ENCODE peak calls at places on chromosomes 16 and 17, in seven cellular contexts. O, H, S, P, R, D and F are unnamed samples. For H3K4me1, the result is how much of the 10 kb centered on the place peaks cover.

GRCh38 chr17:74040729-74041128 is 162.7 kb upstream of the RPL38 start:
- DNase-seq in P (no peak), O (no peak), D (no peak), R (no peak), H (no peak), S (no peak), F (no peak)

GRCh38 chr17:39016193-39017153 is 49.3 kb upstream of the FBXO47 start:
- DNase-seq in P (no peak), S (no peak), D (no peak), R (no peak), H (no peak), O (no peak), F (peak)

GRCh38 chr17:44002141-44002848 is 2.1 kb upstream of the NAGS start:
- DNase-seq in P (no peak), R (no peak), D (no peak), O (no peak), H (no peak), S (no peak), F (no peak)

GRCh38 chr17:6393368-6393952 is 41.5 kb downstream of the AIPL1 start:
- DNase-seq in H (no peak), D (no peak), P (peak), O (no peak), S (no peak), R (no peak), F (no peak)

GRCh38 chr17:31571124-31571892 is 179.8 kb downstream of the RAB11FIP4 start:
- DNase-seq in O (no peak), D (no peak), P (no peak), R (peak), S (peak), H (peak), F (no peak)

GRCh38 chr17:34797724-34798123 is 163.5 kb downstream of the CCT6B start:
- DNase-seq in P (peak), H (no peak), D (no peak), O (no peak), S (no peak), R (no peak), F (peak)

GRCh38 chr16:67406111-67406593 is 10.1 kb downstream of the ZDHHC1 start:
- DNase-seq in S (no peak), H (no peak), P (no peak), R (no peak), D (no peak), O (no peak), F (no peak)

GRCh38 chr16:67528222-67528869 is at the start of gene RIPOR1:
- DNase-seq in D (no peak), H (peak), P (peak), O (no peak), R (peak), S (peak), F (peak)

GRCh38 chr17:34872640-34873039 is 88.6 kb downstream of the CCT6B start:
- DNase-seq in D (no peak), O (no peak), S (no peak), H (no peak), R (no peak), P (no peak), F (no peak)

GRCh38 chr17:29723283-29724047 is 100.8 kb upstream of the CORO6 start:
- DNase-seq in D (no peak), S (peak), H (no peak), O (no peak), R (no peak), P (no peak), F (no peak)

GRCh38 chr17:81958633-81959342 is 2.2 kb downstream of the NOTUM start:
- DNase-seq in R (no peak), P (no peak), S (no peak), D (no peak), H (no peak), O (no peak), F (no peak)

GRCh38 chr16:9159839-9160550 is 68.6 kb downstream of the HAPSTR1 start:
- DNase-seq in H (no peak), D (peak), O (peak), S (peak), P (peak), R (peak), F (peak)

GRCh38 chr16:50622029-50622428 is 59.1 kb downstream of the SNX20 start:
- DNase-seq in H (no peak), D (no peak), P (no peak), O (no peak), S (no peak), R (no peak), F (no peak)

GRCh38 chr17:57609878-57610270 is 135.2 kb downstream of the CCDC182 start:
- DNase-seq in S (no peak), H (no peak), P (no peak), D (no peak), O (no peak), R (no peak), F (no peak)

GRCh38 chr17:51857052-51857593 is 301.4 kb downstream of the CA10 start:
- DNase-seq in P (no peak), S (no peak), D (no peak), H (no peak), R (no peak), O (no peak), F (no peak)

GRCh38 chr17:81518785-81519283 is 6.2 kb upstream of the ACTG1 start:
- DNase-seq in H (no peak), R (no peak), P (no peak), S (peak), D (no peak), O (peak), F (no peak)

GRCh38 chr17:80414508-80414802 is 512 bp upstream of the ENDOV start:
- DNase-seq in S (no peak), H (no peak), O (no peak), R (no peak), D (no peak), P (no peak), F (no peak)

GRCh38 chr17:79834575-79835469 is 4.4 kb downstream of the CBX4 start:
- DNase-seq in R (peak), O (peak), D (no peak), S (no peak), P (peak), H (no peak), F (peak)

GRCh38 chr16:48574148-48574547 is 35.8 kb downstream of the N4BP1 start:
- DNase-seq in S (no peak), H (no peak), O (no peak), P (no peak), D (no peak), R (no peak), F (no peak)

GRCh38 chr17:51322390-51323029 is 62.2 kb downstream of the UTP18 start:
- DNase-seq in H (no peak), R (no peak), D (no peak), O (no peak), P (peak), S (no peak), F (no peak)

GRCh38 chr16:11689031-11689840 is 21.0 kb downstream of the SNN start:
- DNase-seq in D (no peak), P (no peak), O (no peak), H (no peak), R (no peak), S (peak), F (no peak)

GRCh38 chr17:18225562-18226283 is at the start of gene LLGL1:
- DNase-seq in H (no peak), R (peak), P (no peak), O (no peak), D (no peak), S (no peak), F (no peak)

GRCh38 chr17:43393944-43394482 is 4.8 kb upstream of the ARL4D start:
- DNase-seq in H (peak), P (peak), D (no peak), O (no peak), S (peak), R (peak), F (peak)

GRCh38 chr17:45144199-45145034 is 3.9 kb upstream of the HEXIM1 start:
- DNase-seq in O (peak), D (no peak), S (peak), H (peak), P (no peak), R (peak), F (no peak)

GRCh38 chr17:59479141-59479540 is 86.3 kb upstream of the DHX40 start:
- DNase-seq in R (no peak), H (no peak), P (no peak), O (no peak), S (no peak), D (no peak), F (no peak)

GRCh38 chr17:35372846-35373531 is 432 bp downstream of the SLFN11 start:
- DNase-seq in H (peak), O (peak), S (peak), R (no peak), P (peak), D (no peak), F (peak)

GRCh38 chr16:67538666-67539101 is 10.1 kb downstream of the RIPOR1 start:
- DNase-seq in P (no peak), R (no peak), D (no peak), S (no peak), H (no peak), O (no peak), F (no peak)

GRCh38 chr17:10123093-10123492 is 75.3 kb downstream of the GAS7 start:
- DNase-seq in H (no peak), D (no peak), R (no peak), P (no peak), S (no peak), O (no peak), F (no peak)

GRCh38 chr17:77343031-77343866 is 202.5 kb downstream of the SEC14L1 start:
- DNase-seq in S (peak), D (no peak), R (no peak), H (no peak), P (no peak), O (no peak), F (no peak)

GRCh38 chr17:49266233-49266632 is 35.6 kb upstream of the PHOSPHO1 start:
- DNase-seq in R (no peak), D (peak), H (no peak), S (no peak), O (no peak), P (no peak), F (no peak)
- H3K4me1 ChIP-seq in R (under half), D (under half), H (under half), S (under half), O (under half), P (under half), F (under half)

GRCh38 chr16:85419503-85420408 is 193.4 kb upstream of the GSE1 start:
- DNase-seq in H (no peak), S (no peak), R (no peak), P (no peak), D (no peak), O (peak), F (peak)
- H3K4me1 ChIP-seq in H (under half), S (under half), R (under half), P (under half), D (under half), O (under half), F (under half)

GRCh38 chr17:40304464-40304863 is 4.5 kb upstream of the RARA start:
- DNase-seq in S (no peak), H (no peak), P (no peak), R (no peak), D (no peak), O (no peak), F (no peak)

GRCh38 chr17:40303706-40304450 is 5.1 kb upstream of the RARA start:
- DNase-seq in D (no peak), P (no peak), O (no peak), R (no peak), H (no peak), S (no peak), F (no peak)

GRCh38 chr17:40307001-40307690 is 1.8 kb upstream of the RARA start:
- DNase-seq in S (peak), D (no peak), R (no peak), O (no peak), H (no peak), P (peak), F (peak)

GRCh38 chr17:40307691-40308289 is 1.2 kb upstream of the RARA start:
- DNase-seq in O (no peak), S (peak), R (no peak), H (no peak), P (no peak), D (no peak), F (no peak)

DNA sequence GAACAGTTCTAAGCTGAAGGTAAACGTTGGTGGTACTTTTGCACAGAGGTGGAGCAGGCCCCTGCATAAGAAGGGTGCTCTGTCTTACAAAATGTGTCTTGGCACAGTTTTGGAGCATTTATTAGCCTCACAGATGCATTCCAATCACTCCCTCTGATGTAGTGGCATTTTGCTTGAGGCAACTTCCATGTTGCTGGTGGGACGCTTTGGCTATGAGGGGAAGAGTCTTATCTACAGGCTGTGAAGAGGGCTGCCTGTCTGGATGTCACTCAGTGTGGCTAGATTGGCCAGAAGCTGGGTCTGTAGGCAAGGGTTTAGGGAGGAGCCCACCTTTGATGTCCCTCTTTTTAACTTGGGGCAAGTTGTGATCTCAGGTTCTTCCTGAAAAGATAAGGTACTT is 2.6 kb upstream of the RARA start:
- DNase-seq in P (no peak), H (no peak), S (no peak), R (no peak), O (no peak), D (no peak), F (no peak)
- H3K4me1 ChIP-seq in P (under half), H (half or more), S (under half), R (half or more), O (half or more), D (half or more), F (under half)

DNA sequence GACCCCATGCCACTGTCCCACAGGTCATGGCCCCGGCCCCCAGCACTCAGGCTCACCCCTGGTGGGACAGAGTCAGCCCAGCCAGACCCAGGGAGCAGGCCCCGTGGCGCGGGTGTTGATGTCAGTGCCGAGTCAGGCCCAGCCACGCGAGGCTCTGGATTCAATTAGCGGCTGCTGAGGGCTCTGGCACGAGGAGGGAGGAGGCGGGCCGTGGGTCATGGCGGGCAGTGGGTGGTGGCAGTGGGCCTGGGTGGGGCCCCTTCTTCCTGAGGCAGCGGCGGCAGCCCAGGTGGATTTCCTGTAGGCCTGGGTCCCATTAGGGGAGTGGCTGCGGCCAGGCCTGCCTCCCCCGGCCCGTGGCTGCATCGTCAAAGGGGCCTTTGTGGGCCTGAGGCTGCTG is 12.8 kb downstream of the VASN start:
- DNase-seq in D (no peak), O (no peak), S (no peak), P (no peak), H (no peak), R (no peak), F (no peak)
- H3K4me1 ChIP-seq in D (under half), O (under half), S (under half), P (under half), H (under half), R (under half), F (under half)

GRCh38 chr17:61026818-61027217 is 349.2 kb downstream of the BCAS3 start:
- DNase-seq in P (no peak), O (no peak), R (no peak), D (no peak), S (no peak), H (no peak), F (no peak)
- H3K4me1 ChIP-seq in P (under half), O (under half), R (under half), D (under half), S (under half), H (under half), F (under half)

GRCh38 chr16:14302031-14302398 is 230.9 kb downstream of the MRTFB start:
- DNase-seq in S (peak), R (peak), D (no peak), O (peak), P (peak), H (peak), F (peak)

GRCh38 chr16:14301150-14302030 is 230.3 kb downstream of the MRTFB start:
- DNase-seq in D (no peak), O (no peak), R (peak), P (peak), S (no peak), H (peak), F (peak)

GRCh38 chr16:14303654-14304394 is 232.7 kb downstream of the MRTFB start:
- DNase-seq in O (no peak), P (peak), R (no peak), D (no peak), S (no peak), H (no peak), F (no peak)

GRCh38 chr16:14303182-14303618 is 232.1 kb downstream of the MRTFB start:
- DNase-seq in O (no peak), R (no peak), S (no peak), H (no peak), D (no peak), P (peak), F (no peak)

DNA sequence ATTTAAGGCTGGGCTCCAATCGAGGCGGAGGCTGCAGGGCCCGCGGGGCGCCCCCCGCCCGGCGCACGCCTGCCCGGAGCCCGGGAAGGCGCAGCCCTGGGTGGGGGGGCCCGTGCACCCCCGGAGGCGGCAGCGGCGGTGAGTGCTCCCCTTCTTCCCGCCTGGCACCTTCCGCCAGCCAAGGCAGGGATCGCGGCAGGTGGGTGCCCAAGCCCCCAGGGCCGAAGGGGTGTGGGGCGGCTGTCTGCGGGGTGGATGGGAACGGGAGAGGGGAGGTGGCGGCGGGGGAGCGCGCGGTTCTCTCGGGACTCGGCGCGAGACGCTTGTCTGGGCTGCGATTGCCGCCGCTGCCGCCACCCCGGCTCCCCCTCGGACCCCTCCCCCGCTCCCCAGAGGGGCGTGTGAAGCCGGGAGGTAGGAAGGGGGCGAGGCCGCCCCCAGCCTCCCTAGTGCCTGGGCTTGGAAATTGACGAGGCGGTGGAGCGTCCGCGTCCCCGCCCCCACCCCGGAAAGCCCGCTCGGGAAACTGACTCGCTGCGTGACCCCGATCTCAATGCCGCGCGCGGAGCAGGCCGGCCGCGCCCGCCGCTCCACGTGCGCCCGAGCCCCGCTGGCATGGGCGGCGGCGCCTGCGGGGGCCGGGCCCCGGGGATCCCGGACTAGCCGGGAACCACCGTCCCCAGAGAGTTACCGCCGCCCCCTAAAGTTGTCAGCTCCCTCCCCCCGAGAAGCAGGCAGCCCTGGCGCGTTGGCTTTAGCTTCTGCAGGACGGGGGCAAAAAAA is 231.5 kb downstream of the MRTFB start:
- DNase-seq in R (peak), D (no peak), P (peak), O (peak), S (no peak), H (peak), F (peak)
- H3K4me1 ChIP-seq in R (under half), D (under half), P (under half), O (under half), S (under half), H (under half), F (under half)